ENCODE peak calls at places on chromosome 21, in ten cellular contexts. W is esophagus muscularis mucosa, T is mucosa of descending colon, G is fibroblast of lung, H is pancreas, O is lower lobe of right lung, S is cardiac muscle cell, J is uterus, V is tibial artery, N is spleen. U is an unnamed sample. For H3K36me3, the result is how much of the 10 kb centered on the place peaks cover.

GRCh38 chr21:41759926-41760325 is 6.9 kb downstream of the RIPK4 start:
- DNase-seq in J (no peak), N (peak), H (no peak), G (no peak), T (no peak), S (no peak), O (no peak), W (no peak), V (no peak), U (no peak)

GRCh38 chr21:29650561-29651022 is 289.2 kb downstream of the GRIK1 start:
- DNase-seq in O (no peak), G (no peak), H (no peak), J (no peak), W (no peak), T (no peak), V (no peak), S (no peak), N (no peak), U (no peak)

GRCh38 chr21:27333091-27333490 is 366.2 kb upstream of the ADAMTS5 start:
- DNase-seq in G (no peak), H (no peak), J (no peak), S (no peak), T (no peak), N (no peak), W (no peak), V (no peak), O (no peak), U (no peak)

GRCh38 chr21:28521932-28522826 is 470.5 kb downstream of the LTN1 start:
- DNase-seq in J (peak), N (no peak), O (no peak), V (no peak), G (peak), T (peak), W (no peak), S (peak), H (no peak), U (peak)

GRCh38 chr21:27269646-27270045 is 302.8 kb upstream of the ADAMTS5 start:
- DNase-seq in O (no peak), T (no peak), W (no peak), S (peak), G (peak), V (no peak), H (no peak), N (no peak), J (no peak), U (no peak)

GRCh38 chr21:43193651-43194302 is 25.0 kb downstream of the CRYAA start:
- DNase-seq in T (no peak), G (peak), J (peak), V (no peak), S (peak), N (peak), H (no peak), O (no peak), W (no peak), U (peak)

GRCh38 chr21:35920428-35920827 is 139.9 kb downstream of the SETD4 start:
- DNase-seq in O (no peak), J (no peak), T (peak), S (no peak), H (no peak), G (no peak), V (no peak), N (no peak), W (no peak), U (no peak)

GRCh38 chr21:33896691-33897090 is 18.9 kb downstream of the ATP5PO start:
- DNase-seq in N (no peak), G (no peak), O (no peak), J (no peak), S (no peak), H (no peak), V (no peak), W (no peak), T (no peak), U (no peak)

GRCh38 chr21:27519357-27519756 is 552.5 kb upstream of the ADAMTS5 start:
- DNase-seq in O (no peak), S (peak), G (peak), N (no peak), J (no peak), W (no peak), T (no peak), H (no peak), V (no peak), U (peak)

GRCh38 chr21:15009964-15010363 is 54.8 kb downstream of the NRIP1 start:
- DNase-seq in G (peak), H (no peak), V (no peak), O (no peak), J (no peak), N (no peak), S (peak), W (no peak), T (no peak), U (no peak)

GRCh38 chr21:35416866-35417453 is 367.9 kb upstream of the RUNX1 start:
- DNase-seq in V (no peak), J (no peak), T (no peak), S (no peak), W (no peak), G (no peak), O (no peak), N (no peak), H (no peak), U (no peak)

GRCh38 chr21:18356801-18357200 is 46.8 kb downstream of the TMPRSS15 start:
- DNase-seq in N (no peak), V (no peak), J (no peak), H (no peak), W (no peak), S (no peak), G (no peak), O (no peak), T (no peak), U (no peak)

GRCh38 chr21:42627527-42628289 is 25.7 kb upstream of the PDE9A start:
- DNase-seq in J (no peak), H (no peak), T (no peak), N (peak), W (no peak), O (no peak), G (no peak), V (no peak), S (no peak), U (no peak)

GRCh38 chr21:35020902-35021301 is 28.2 kb downstream of the RUNX1 start:
- DNase-seq in T (no peak), N (no peak), O (no peak), G (peak), V (no peak), W (no peak), J (no peak), S (no peak), H (no peak), U (no peak)

GRCh38 chr21:17003221-17003620 is 509.6 kb upstream of the CXADR start:
- DNase-seq in V (no peak), O (no peak), W (no peak), G (peak), T (no peak), H (no peak), S (peak), J (no peak), N (no peak), U (no peak)

GRCh38 chr21:28884976-28885852 is 107.5 kb downstream of the LTN1 start:
- DNase-seq in S (peak), H (peak), O (peak), T (peak), V (peak), J (peak), N (peak), W (peak), G (peak), U (peak)

GRCh38 chr21:42306366-42307035 is 8.7 kb downstream of the TFF3 start:
- DNase-seq in S (no peak), N (peak), J (no peak), G (no peak), V (no peak), O (no peak), H (no peak), T (no peak), W (no peak), U (peak)

GRCh38 chr21:41900401-41900800 is 21.3 kb upstream of the PRDM15 start:
- DNase-seq in H (peak), V (no peak), J (no peak), S (no peak), G (no peak), T (no peak), W (no peak), O (no peak), N (no peak), U (no peak)

DNA sequence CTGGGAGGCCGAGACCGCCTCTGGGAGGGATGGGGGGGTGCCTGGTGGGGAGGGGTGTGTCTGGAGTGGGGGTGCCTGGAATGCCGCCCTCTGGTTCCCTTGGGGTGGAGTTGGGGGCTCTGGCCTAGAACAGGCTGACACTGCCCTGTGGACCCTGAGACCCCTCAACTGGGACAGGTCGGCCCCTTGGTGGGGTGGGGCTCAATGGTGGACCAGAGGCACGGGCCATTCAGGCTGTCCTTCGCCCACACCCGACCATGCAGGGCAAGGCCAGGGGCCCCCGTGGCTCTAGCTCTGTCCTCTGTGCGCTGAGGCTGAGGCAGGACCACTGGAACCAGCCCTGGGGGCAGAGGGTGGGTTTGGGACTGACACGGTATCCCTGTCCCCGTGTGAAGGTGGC is 14.7 kb downstream of the PFKL start:
- DNase-seq in W (no peak), O (no peak), V (no peak), S (no peak), G (no peak), T (no peak), H (no peak), J (no peak), N (no peak), U (no peak)
- H3K36me3 ChIP-seq in W (under half), O (half or more), V (under half), S (under half), G (under half), T (under half), H (under half), J (under half), N (under half), U (under half)

GRCh38 chr21:32312976-32313375 is 14.3 kb downstream of the MRAP start:
- DNase-seq in N (no peak), O (no peak), V (no peak), T (no peak), W (no peak), G (no peak), H (no peak), J (no peak), S (no peak), U (no peak)

GRCh38 chr21:32308696-32309095 is 10.0 kb downstream of the MRAP start:
- DNase-seq in N (no peak), T (no peak), V (no peak), S (no peak), G (no peak), O (no peak), H (no peak), W (no peak), J (no peak), U (no peak)

GRCh38 chr21:32309906-32310460 is 11.3 kb downstream of the MRAP start:
- DNase-seq in V (no peak), G (no peak), N (no peak), W (no peak), S (no peak), J (no peak), O (no peak), H (no peak), T (no peak), U (no peak)

GRCh38 chr21:32312321-32312720 is 13.7 kb downstream of the MRAP start:
- DNase-seq in J (no peak), W (no peak), H (no peak), S (no peak), N (no peak), O (no peak), V (no peak), G (no peak), T (no peak), U (no peak)

GRCh38 chr21:32311621-32312020 is 13.0 kb downstream of the MRAP start:
- DNase-seq in V (no peak), G (no peak), H (no peak), O (no peak), S (no peak), J (no peak), N (no peak), T (no peak), W (no peak), U (no peak)
- H3K36me3 ChIP-seq in V (under half), G (under half), H (under half), O (under half), S (under half), J (under half), N (under half), T (under half), W (under half), U (under half)

DNA sequence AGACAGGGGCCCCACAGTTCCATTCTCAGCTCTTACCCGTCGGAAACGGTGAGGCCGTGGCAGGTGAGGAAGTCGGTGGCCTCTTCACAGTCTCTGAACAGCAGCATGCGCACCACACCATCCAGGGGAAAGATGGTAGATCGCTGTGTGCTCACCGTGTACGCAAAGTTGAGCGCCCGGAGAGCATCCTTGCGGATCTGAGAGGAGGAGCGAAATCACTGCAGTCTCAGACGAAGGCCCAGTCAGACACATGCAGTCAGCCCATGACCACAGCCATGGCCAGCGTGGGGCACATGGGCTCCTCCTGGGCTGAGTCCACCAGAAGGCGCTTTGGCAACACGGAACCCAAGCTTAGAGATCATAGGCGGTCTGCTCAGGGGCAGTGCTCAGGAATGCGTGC is 18.5 kb downstream of the MCM3AP start:
- DNase-seq in S (no peak), O (no peak), G (no peak), T (no peak), V (no peak), H (no peak), J (no peak), W (no peak), N (no peak), U (no peak)
- H3K36me3 ChIP-seq in S (half or more), O (half or more), G (under half), T (under half), V (half or more), H (half or more), J (under half), W (half or more), N (under half), U (half or more)

GRCh38 chr21:38652396-38652795 is 153.3 kb upstream of the ETS2 start:
- DNase-seq in J (no peak), S (no peak), W (no peak), T (no peak), G (no peak), O (no peak), N (no peak), H (no peak), V (no peak), U (no peak)

GRCh38 chr21:38649120-38649519 is 150.8 kb upstream of the ERG start:
- DNase-seq in W (no peak), V (no peak), H (no peak), O (no peak), G (no peak), J (no peak), S (no peak), T (no peak), N (no peak), U (no peak)

GRCh38 chr21:38659936-38660332 is 145.8 kb upstream of the ETS2 start:
- DNase-seq in W (no peak), O (no peak), N (no peak), S (no peak), H (no peak), V (no peak), J (no peak), T (no peak), G (no peak), U (no peak)

GRCh38 chr21:38651570-38651969 is 153.3 kb upstream of the ERG start:
- DNase-seq in W (no peak), H (no peak), N (no peak), S (no peak), T (no peak), G (no peak), J (no peak), V (peak), O (no peak), U (no peak)

DNA sequence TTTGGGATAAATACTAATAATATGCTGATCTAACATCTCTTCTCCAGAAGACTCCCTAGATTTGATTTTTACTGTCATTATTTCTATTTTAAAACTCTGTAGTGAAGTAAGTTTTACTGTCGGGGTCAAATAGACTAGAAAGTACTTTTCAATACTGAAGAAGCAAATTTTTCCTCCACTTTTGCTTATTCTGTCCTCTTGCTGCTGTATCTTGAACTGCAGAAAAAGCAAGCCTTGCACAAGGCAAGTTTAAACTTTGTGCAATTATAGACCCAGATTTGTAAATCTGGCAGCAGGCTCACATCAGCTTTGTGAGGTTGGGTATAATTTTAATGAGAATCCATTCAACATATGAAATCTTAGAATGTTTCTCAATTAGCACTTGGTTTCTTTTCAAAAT is 151.1 kb upstream of the ETS2 start:
- DNase-seq in S (no peak), H (no peak), N (no peak), V (no peak), W (no peak), G (no peak), J (no peak), O (no peak), T (no peak), U (no peak)
- H3K36me3 ChIP-seq in S (under half), H (under half), N (under half), V (under half), W (under half), G (under half), J (under half), O (under half), T (under half), U (under half)

GRCh38 chr21:39175665-39176064 is 7.6 kb downstream of the PSMG1 start:
- DNase-seq in T (no peak), G (no peak), S (no peak), N (no peak), W (no peak), J (no peak), H (no peak), V (no peak), O (no peak), U (no peak)
- H3K36me3 ChIP-seq in T (under half), G (under half), S (under half), N (under half), W (under half), J (under half), H (under half), V (under half), O (under half), U (half or more)

DNA sequence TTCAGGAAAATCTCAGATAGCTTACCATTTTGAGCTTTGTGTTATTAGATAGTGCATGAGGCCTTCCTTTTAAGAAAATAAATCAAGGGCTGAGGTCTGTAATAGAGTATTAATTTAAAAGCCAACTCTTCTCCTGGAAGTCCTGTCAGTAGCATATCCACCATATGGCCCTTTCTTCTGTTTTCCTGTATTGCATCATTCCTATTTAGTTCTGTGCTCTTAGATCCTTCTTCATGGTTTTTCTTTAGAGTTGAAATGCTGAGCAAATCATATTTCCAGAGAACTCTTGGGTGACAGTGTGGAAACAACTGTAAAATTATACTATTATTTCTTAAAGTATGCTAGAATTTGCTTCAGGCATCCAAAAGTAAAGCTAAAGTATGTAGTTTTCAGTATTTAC is 91.7 kb downstream of the TTC3 start:
- DNase-seq in V (no peak), S (peak), N (no peak), O (no peak), G (no peak), J (no peak), T (no peak), H (no peak), W (no peak), U (no peak)
- H3K36me3 ChIP-seq in V (half or more), S (half or more), N (under half), O (half or more), G (under half), J (under half), T (under half), H (under half), W (under half), U (under half)

GRCh38 chr21:44857127-44857892 is 16.2 kb downstream of the PTTG1IP start:
- DNase-seq in S (no peak), T (no peak), J (no peak), V (no peak), O (no peak), N (no peak), G (no peak), H (no peak), W (no peak), U (no peak)

GRCh38 chr21:44858791-44859190 is 14.7 kb downstream of the PTTG1IP start:
- DNase-seq in W (no peak), H (no peak), O (no peak), T (no peak), J (no peak), N (no peak), S (no peak), G (no peak), V (no peak), U (no peak)

GRCh38 chr21:44855572-44855971 is 17.9 kb downstream of the PTTG1IP start:
- DNase-seq in G (no peak), T (no peak), W (no peak), H (no peak), N (no peak), O (no peak), V (peak), S (no peak), J (no peak), U (no peak)

GRCh38 chr21:44856131-44856530 is 17.4 kb downstream of the PTTG1IP start:
- DNase-seq in J (no peak), T (no peak), O (no peak), H (no peak), S (no peak), V (no peak), W (no peak), G (no peak), N (no peak), U (no peak)

DNA sequence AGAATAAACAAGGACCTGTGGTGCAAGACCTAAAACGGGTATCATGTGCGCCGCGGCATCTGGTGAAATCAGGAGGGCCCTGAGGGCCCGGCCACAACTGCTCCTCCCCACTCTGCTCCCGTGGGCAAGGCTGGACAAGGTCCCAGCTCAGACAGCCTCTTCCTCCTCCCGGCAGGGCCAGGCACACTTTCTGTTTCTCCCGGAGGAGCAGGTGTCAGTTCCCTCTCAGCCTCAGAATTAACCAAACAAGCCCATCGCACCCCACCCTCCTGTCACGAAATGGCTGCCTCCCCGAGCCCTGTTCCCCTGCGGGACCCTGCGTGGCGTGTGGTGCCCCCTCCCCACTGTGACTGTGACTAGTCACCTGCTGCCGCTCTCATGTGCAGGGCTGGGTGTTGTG is 15.2 kb downstream of the PTTG1IP start:
- DNase-seq in J (no peak), H (no peak), O (no peak), V (no peak), S (no peak), N (peak), G (no peak), T (no peak), W (no peak), U (no peak)
- H3K36me3 ChIP-seq in J (under half), H (under half), O (half or more), V (half or more), S (under half), N (under half), G (under half), T (under half), W (under half), U (half or more)

GRCh38 chr21:22231013-22231412 is 1232.8 kb downstream of the NCAM2 start:
- DNase-seq in T (no peak), O (no peak), G (no peak), J (no peak), S (no peak), V (no peak), N (no peak), W (no peak), H (no peak), U (no peak)

GRCh38 chr21:22223385-22223784 is 1225.2 kb downstream of the NCAM2 start:
- DNase-seq in V (no peak), G (no peak), W (no peak), S (peak), J (no peak), H (no peak), O (no peak), T (no peak), N (no peak), U (no peak)

GRCh38 chr21:22224261-22224660 is 1226.1 kb downstream of the NCAM2 start:
- DNase-seq in T (no peak), N (no peak), O (no peak), W (no peak), G (no peak), J (no peak), S (no peak), H (no peak), V (no peak), U (no peak)

GRCh38 chr21:22225299-22225698 is 1227.1 kb downstream of the NCAM2 start:
- DNase-seq in G (no peak), O (no peak), T (no peak), S (no peak), H (no peak), W (no peak), V (no peak), J (no peak), N (no peak), U (peak)
- H3K36me3 ChIP-seq in G (under half), O (under half), T (under half), S (under half), H (under half), W (under half), V (under half), J (under half), N (under half), U (under half)

GRCh38 chr21:32599146-32599925 is 12.8 kb downstream of the CFAP298 start:
- DNase-seq in V (no peak), W (no peak), G (no peak), T (no peak), O (no peak), J (no peak), S (no peak), N (peak), H (no peak), U (no peak)
- H3K36me3 ChIP-seq in V (under half), W (under half), G (under half), T (under half), O (half or more), J (under half), S (under half), N (under half), H (under half), U (under half)

U was measured in SJCRH30.